ENCODE peak calls at places on chromosomes 13 and 19, in eight cellular contexts. H is psoas muscle; C is NCI-H146; T is WTC11; U is ELR; I is activated CD8-positive, alpha-beta memory T cell treated with anti-CD3 and anti-CD28 coated beads for 4 hours; P is ascending aorta; B is fibroblast of mammary gland. Q is an unnamed sample.

GRCh38 chr13:38759390-38759789 is 72.5 kb downstream of the FREM2 start:
- DNase-seq in B (no peak), C (peak), H (no peak), I (no peak), T (no peak), P (no peak), U (no peak), Q (no peak)

GRCh38 chr19:55487884-55488687 is at the start of gene SSC5D:
- DNase-seq in U (peak), H (peak), B (peak), T (no peak), P (no peak), I (no peak), C (no peak), Q (peak)

GRCh38 chr13:46831588-46832194 is 34.7 kb upstream of the ESD start:
- DNase-seq in B (peak), C (peak), P (no peak), T (peak), U (peak), H (no peak), I (no peak), Q (peak)

GRCh38 chr13:65638572-65639168 is 1591.5 kb downstream of the PCDH9 start:
- DNase-seq in H (no peak), I (no peak), B (peak), C (peak), P (no peak), T (no peak), U (peak), Q (peak)

GRCh38 chr19:16066611-16067104 is 9.6 kb upstream of the TPM4 start:
- DNase-seq in P (no peak), C (no peak), T (no peak), I (no peak), B (peak), U (peak), H (no peak), Q (peak)

GRCh38 chr19:3818479-3818878 is 32.3 kb upstream of the MATK start:
- DNase-seq in P (no peak), T (no peak), B (peak), U (peak), I (no peak), H (no peak), C (no peak), Q (peak)

GRCh38 chr13:21216332-21216731 is 39.9 kb downstream of the MRPL57 start:
- DNase-seq in P (no peak), U (no peak), I (no peak), B (no peak), C (no peak), T (no peak), H (no peak), Q (no peak)

GRCh38 chr13:27172495-27172842 is 858 bp upstream of the USP12 start:
- DNase-seq in B (no peak), C (peak), U (peak), H (no peak), P (no peak), I (no peak), T (no peak), Q (peak)

GRCh38 chr13:40798380-40798779 is 9.0 kb downstream of the SLC25A15 start:
- DNase-seq in C (no peak), B (no peak), T (no peak), U (no peak), H (no peak), I (no peak), P (no peak), Q (peak)

GRCh38 chr19:45166723-45167252 is 6.0 kb upstream of the NKPD1 start:
- DNase-seq in B (no peak), H (no peak), U (no peak), I (no peak), T (peak), P (no peak), C (no peak), Q (no peak)

GRCh38 chr19:41868120-41868988 is 8.3 kb downstream of the RPS19 start:
- DNase-seq in H (peak), B (no peak), I (no peak), U (no peak), T (no peak), C (no peak), P (no peak), Q (peak)

GRCh38 chr13:111404746-111405145 is 84.3 kb downstream of the TEX29 start:
- DNase-seq in C (no peak), U (no peak), P (no peak), T (no peak), I (no peak), B (no peak), H (no peak), Q (no peak)

GRCh38 chr13:31207630-31208549 is 8.1 kb downstream of the B3GLCT start:
- DNase-seq in C (no peak), P (no peak), I (no peak), H (peak), T (no peak), U (no peak), B (peak), Q (peak)

GRCh38 chr13:47038196-47038595 is 141.3 kb upstream of the HTR2A start:
- DNase-seq in B (peak), P (no peak), C (no peak), U (peak), T (no peak), I (no peak), H (no peak), Q (no peak)

GRCh38 chr13:29454931-29455481 is 140.5 kb downstream of the SLC7A1 start:
- DNase-seq in P (no peak), B (peak), C (no peak), U (peak), H (no peak), T (peak), I (no peak), Q (peak)

GRCh38 chr19:55209430-55210119 is at the start of gene PTPRH:
- DNase-seq in H (no peak), T (no peak), P (no peak), U (peak), C (no peak), I (no peak), B (no peak), Q (peak)

GRCh38 chr13:43230989-43231388 is 207.6 kb downstream of the DNAJC15 start:
- DNase-seq in T (no peak), H (no peak), I (no peak), U (no peak), C (no peak), B (no peak), P (no peak), Q (no peak)

GRCh38 chr19:51084505-51084904 is 1.8 kb upstream of the KLK14 start:
- DNase-seq in H (no peak), T (no peak), P (no peak), U (no peak), I (no peak), B (no peak), C (no peak), Q (peak)

GRCh38 chr19:17089238-17089637 is 13.7 kb downstream of the MYO9B start:
- DNase-seq in B (no peak), T (no peak), H (no peak), P (no peak), I (no peak), U (peak), C (no peak), Q (no peak)

GRCh38 chr19:51993422-51993821 is 6.8 kb upstream of the ZNF350 start:
- DNase-seq in T (no peak), U (no peak), H (no peak), I (no peak), P (no peak), C (no peak), B (no peak), Q (no peak)